ENCODE peak calls at places on chromosome 22, in five cellular contexts. O is right atrium auricular region, B is neural progenitor cell, N is ovary, V is heart left ventricle. C is an unnamed sample.

GRCh38 chr22:27632451-27633295 is 168.9 kb downstream of the MN1 start:
- DNase-seq in O (no peak), B (no peak), N (no peak), V (peak), C (no peak)

GRCh38 chr22:37321288-37321687 is 39.0 kb downstream of the CYTH4 start:
- DNase-seq in O (no peak), B (no peak), N (no peak), V (no peak), C (no peak)

GRCh38 chr22:33723915-33724314 is 196.4 kb downstream of the LARGE1 start:
- DNase-seq in O (no peak), B (no peak), N (no peak), V (no peak), C (no peak)

GRCh38 chr22:43088979-43089717 is at the start of gene TTLL1:
- DNase-seq in O (peak), B (peak), N (peak), V (peak), C (peak)

GRCh38 chr22:36386900-36387663 is 685 bp downstream of the MYH9 start:
- DNase-seq in O (no peak), B (peak), N (peak), V (peak), C (peak)

GRCh38 chr22:30892286-30892685 is 76.3 kb downstream of the MORC2 start:
- DNase-seq in O (no peak), B (no peak), N (no peak), V (peak), C (no peak)

GRCh38 chr22:24117942-24118341 is 63.3 kb upstream of the SUSD2 start:
- DNase-seq in O (no peak), B (peak), N (no peak), V (no peak), C (no peak)

GRCh38 chr22:19656541-19657251 is 57.6 kb upstream of the SEPTIN5 start:
- DNase-seq in O (no peak), B (no peak), N (no peak), V (no peak), C (no peak)

GRCh38 chr22:27801197-27801615 is 350 bp downstream of the MN1 start:
- DNase-seq in O (no peak), B (peak), N (no peak), V (no peak), C (no peak)

GRCh38 chr22:17477401-17477833 is 85.9 kb upstream of the SLC25A18 start:
- DNase-seq in O (peak), B (peak), N (no peak), V (peak), C (no peak)

GRCh38 chr22:26585104-26585790 is 4.7 kb downstream of the TPST2 start:
- DNase-seq in O (peak), B (no peak), N (peak), V (peak), C (peak)

GRCh38 chr22:17974703-17975372 is 49.5 kb downstream of the MICAL3 start:
- DNase-seq in O (no peak), B (no peak), N (no peak), V (no peak), C (no peak)

GRCh38 chr22:39073941-39074340 is 3.1 kb upstream of the APOBEC3G start:
- DNase-seq in O (no peak), B (no peak), N (no peak), V (no peak), C (no peak)

GRCh38 chr22:33962409-33962808 is 42.1 kb upstream of the LARGE1 start:
- DNase-seq in O (no peak), B (no peak), N (no peak), V (no peak), C (no peak)

GRCh38 chr22:30036656-30037055 is 43.6 kb upstream of the HORMAD2 start:
- DNase-seq in O (no peak), B (no peak), N (no peak), V (no peak), C (no peak)

GRCh38 chr22:33605201-33605600 is 315.1 kb downstream of the LARGE1 start:
- DNase-seq in O (no peak), B (no peak), N (no peak), V (no peak), C (no peak)

GRCh38 chr22:30923168-30923900 is 45.2 kb downstream of the MORC2 start:
- DNase-seq in O (no peak), B (no peak), N (no peak), V (no peak), C (no peak)

GRCh38 chr22:37233751-37234631 is 10.1 kb downstream of the RAC2 start:
- DNase-seq in O (no peak), B (no peak), N (no peak), V (no peak), C (no peak)

GRCh38 chr22:31983911-31984661 is 39.8 kb downstream of the YWHAH start:
- DNase-seq in O (no peak), B (no peak), N (no peak), V (no peak), C (no peak)

GRCh38 chr22:34992672-34993071 is 73.3 kb upstream of the ISX start:
- DNase-seq in O (no peak), B (no peak), N (no peak), V (no peak), C (no peak)

GRCh38 chr22:19891350-19892248 is 36.9 kb upstream of the GNB1L start:
- DNase-seq in O (no peak), B (peak), N (no peak), V (no peak), C (no peak)

GRCh38 chr22:44683237-44683636 is 18.8 kb upstream of the PRR5 start:
- DNase-seq in O (no peak), B (no peak), N (no peak), V (no peak), C (no peak)

GRCh38 chr22:39723463-39723862 is 152.9 kb downstream of the CACNA1I start:
- DNase-seq in O (no peak), B (no peak), N (no peak), V (no peak), C (peak)

GRCh38 chr22:44580176-44580575 is 82.1 kb upstream of the RTL6 start:
- DNase-seq in O (no peak), B (no peak), N (no peak), V (no peak), C (peak)

GRCh38 chr22:17268501-17269223 is 49.4 kb upstream of the ADA2 start:
- DNase-seq in O (no peak), B (peak), N (no peak), V (no peak), C (no peak)

GRCh38 chr22:41963453-41964105 is 5.7 kb upstream of the SEPTIN3 start:
- DNase-seq in O (no peak), B (peak), N (no peak), V (no peak), C (no peak)

GRCh38 chr22:41952713-41953112 is 763 bp downstream of the SMIM45 start:
- DNase-seq in O (no peak), B (no peak), N (no peak), V (no peak), C (no peak)

GRCh38 chr22:41957941-41958556 is 6.1 kb downstream of the SMIM45 start:
- DNase-seq in O (no peak), B (no peak), N (no peak), V (no peak), C (no peak)
- TF ChIP-seq CTCF in O (peak), B (no peak), N (no peak), V (no peak), C (no peak)

DNA sequence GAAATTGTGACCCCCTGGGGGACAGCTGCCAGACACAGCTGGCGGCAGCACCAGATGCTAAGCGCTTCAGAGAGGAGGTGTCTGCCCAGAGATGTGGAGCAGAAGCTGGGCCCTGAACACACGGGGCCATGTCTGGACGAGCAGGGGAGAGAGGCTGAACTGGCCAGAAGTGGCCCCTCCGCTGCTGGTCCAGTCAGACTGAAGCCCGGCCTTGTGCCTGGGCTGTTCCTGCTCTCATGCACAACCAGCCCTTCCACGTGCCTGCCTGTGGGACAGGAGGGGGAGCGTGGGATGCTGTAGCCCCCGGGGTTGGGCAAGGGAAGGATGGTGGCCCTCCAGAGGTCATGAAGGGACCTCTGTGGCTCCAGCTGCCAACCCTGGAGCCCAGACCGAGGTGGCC is 1.8 kb downstream of the ADM2 start:
- DNase-seq in O (no peak), B (no peak), N (no peak), V (no peak), C (no peak)
- H3K4me3 ChIP-seq in O (no peak), B (no peak), N (no peak), V (no peak), C (no peak)

GRCh38 chr22:46373166-46373565 is 37.7 kb downstream of the TRMU start:
- DNase-seq in O (no peak), B (no peak), N (no peak), V (no peak), C (no peak)
- H3K27ac ChIP-seq in O (no peak), B (no peak), N (no peak), V (no peak), C (no peak)

DNA sequence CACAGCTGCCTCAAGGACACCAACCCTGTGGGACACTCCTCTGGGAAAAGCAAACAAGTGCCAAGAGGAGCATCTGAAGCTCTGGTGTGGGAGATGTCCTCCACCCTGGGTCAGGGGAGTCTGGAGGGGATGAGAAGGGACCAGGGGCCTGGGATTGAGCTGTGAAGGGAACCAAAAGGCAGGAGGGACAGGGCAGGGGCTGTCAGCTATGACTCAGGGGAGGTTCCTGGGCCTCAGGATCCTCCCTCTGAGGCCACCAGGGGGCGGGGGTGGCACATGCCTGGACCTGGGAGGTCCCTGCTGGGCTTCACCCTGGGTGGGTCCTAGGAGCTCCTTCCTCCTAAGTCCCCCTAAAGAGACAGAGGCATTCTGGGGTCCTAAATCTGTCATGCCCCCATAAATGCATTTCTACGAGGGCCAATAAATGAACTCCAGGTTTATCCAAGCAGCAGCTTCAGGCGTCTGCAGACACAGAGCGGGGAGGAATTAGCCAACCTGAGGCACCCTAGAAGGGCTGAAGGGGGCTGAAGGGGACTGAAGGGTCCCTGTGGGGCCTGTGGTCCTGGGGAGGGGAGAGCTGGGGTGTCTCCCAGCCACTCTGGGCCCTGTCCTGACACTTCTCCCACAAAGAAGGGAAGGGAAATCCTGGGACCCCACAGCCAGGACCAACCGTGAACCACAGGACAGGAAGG is 31.9 kb upstream of the IGLL5 start:
- DNase-seq in O (no peak), B (peak), N (no peak), V (no peak), C (no peak)
- TF ChIP-seq CTCF in O (peak), B (peak), N (no peak), V (peak), C (no peak)

C was measured in coronary artery.